ENCODE peak calls at places on chromosome 2, in six cellular contexts. S is endothelial cell, T is PC-9, N is A549, F is GM13976, G is body of pancreas. W is an unnamed sample.

GRCh38 chr2:125684256-125684655 is 971.7 kb upstream of the GYPC start:
- DNase-seq in S (no peak), T (no peak), N (no peak), F (no peak), G (no peak), W (no peak)

GRCh38 chr2:57396364-57397098 is 650.1 kb upstream of the VRK2 start:
- DNase-seq in S (no peak), T (no peak), N (peak), F (no peak), G (no peak), W (no peak)

GRCh38 chr2:172230783-172231446 is 128.2 kb upstream of the DLX2 start:
- DNase-seq in S (no peak), T (no peak), N (no peak), F (no peak), G (no peak), W (no peak)

GRCh38 chr2:28395334-28396061 is 2.8 kb downstream of the FOSL2 start:
- DNase-seq in S (no peak), T (peak), N (peak), F (no peak), G (peak), W (no peak)

GRCh38 chr2:108315408-108316193 is 26.9 kb downstream of the SULT1C2 start:
- DNase-seq in S (no peak), T (no peak), N (no peak), F (no peak), G (peak), W (no peak)

GRCh38 chr2:230137902-230138539 is 69.3 kb upstream of the SLC16A14 start:
- DNase-seq in S (no peak), T (peak), N (no peak), F (no peak), G (no peak), W (no peak)

GRCh38 chr2:157173740-157174184 is 83.7 kb upstream of the GALNT5 start:
- DNase-seq in S (no peak), T (no peak), N (peak), F (no peak), G (no peak), W (no peak)

GRCh38 chr2:45988879-45989278 is 308.3 kb upstream of the EPAS1 start:
- DNase-seq in S (no peak), T (no peak), N (no peak), F (no peak), G (no peak), W (no peak)

GRCh38 chr2:109674894-109675534 is 60.9 kb downstream of the SOWAHC start:
- DNase-seq in S (no peak), T (no peak), N (no peak), F (no peak), G (peak), W (no peak)

GRCh38 chr2:60466161-60466702 is 87.2 kb downstream of the BCL11A start:
- DNase-seq in S (no peak), T (no peak), N (no peak), F (no peak), G (no peak), W (no peak)

GRCh38 chr2:29834624-29835023 is 86.8 kb downstream of the ALK start:
- DNase-seq in S (no peak), T (no peak), N (no peak), F (no peak), G (no peak), W (no peak)

GRCh38 chr2:237708961-237709360 is 81.6 kb downstream of the LRRFIP1 start:
- DNase-seq in S (no peak), T (no peak), N (no peak), F (no peak), G (no peak), W (no peak)

GRCh38 chr2:197949224-197949623 is 144.8 kb downstream of the PLCL1 start:
- DNase-seq in S (no peak), T (no peak), N (no peak), F (no peak), G (no peak), W (no peak)

GRCh38 chr2:192007819-192008218 is 160.9 kb upstream of the CAVIN2 start:
- DNase-seq in S (no peak), T (no peak), N (no peak), F (no peak), G (no peak), W (no peak)

GRCh38 chr2:12764075-12764722 is 47.5 kb downstream of the TRIB2 start:
- DNase-seq in S (no peak), T (no peak), N (no peak), F (no peak), G (no peak), W (no peak)

GRCh38 chr2:212528106-212528856 is 10.3 kb downstream of the ERBB4 start:
- DNase-seq in S (no peak), T (no peak), N (no peak), F (no peak), G (peak), W (no peak)

GRCh38 chr2:130371723-130372054 is 15.8 kb downstream of the PTPN18 start:
- DNase-seq in S (no peak), T (no peak), N (peak), F (no peak), G (no peak), W (no peak)

GRCh38 chr2:154306261-154306970 is 392.1 kb upstream of the KCNJ3 start:
- DNase-seq in S (no peak), T (no peak), N (no peak), F (no peak), G (no peak), W (no peak)

GRCh38 chr2:73933194-73933593 is 6.5 kb downstream of the DGUOK start:
- DNase-seq in S (no peak), T (no peak), N (no peak), F (no peak), G (no peak), W (no peak)

GRCh38 chr2:74778381-74779371 is 55.3 kb upstream of the HK2 start:
- DNase-seq in S (peak), T (no peak), N (peak), F (no peak), G (peak), W (peak)

GRCh38 chr2:241815477-241816430 is 6.8 kb downstream of the NEU4 start:
- DNase-seq in S (no peak), T (no peak), N (no peak), F (peak), G (no peak), W (no peak)

GRCh38 chr2:132701810-132702209 is 31.8 kb upstream of the LYPD1 start:
- DNase-seq in S (no peak), T (no peak), N (no peak), F (no peak), G (no peak), W (no peak)

GRCh38 chr2:27092696-27093429 is 6.3 kb downstream of the KHK start:
- DNase-seq in S (no peak), T (no peak), N (no peak), F (no peak), G (peak), W (no peak)

GRCh38 chr2:164761737-164762460 is 79.7 kb downstream of the COBLL1 start:
- DNase-seq in S (no peak), T (no peak), N (no peak), F (no peak), G (no peak), W (no peak)

GRCh38 chr2:23803965-23804542 is 122.9 kb downstream of the ATAD2B start:
- DNase-seq in S (peak), T (no peak), N (peak), F (no peak), G (peak), W (peak)

GRCh38 chr2:231449503-231450054 is 14.7 kb downstream of the NCL start:
- DNase-seq in S (no peak), T (no peak), N (no peak), F (no peak), G (no peak), W (no peak)

GRCh38 chr2:70769450-70769849 is 1.4 kb upstream of the ADD2 start:
- DNase-seq in S (no peak), T (no peak), N (no peak), F (no peak), G (no peak), W (no peak)

GRCh38 chr2:70766357-70767093 is 1.5 kb downstream of the ADD2 start:
- DNase-seq in S (no peak), T (no peak), N (no peak), F (no peak), G (no peak), W (no peak)

GRCh38 chr2:70768585-70769085 is 635 bp upstream of the ADD2 start:
- DNase-seq in S (no peak), T (no peak), N (no peak), F (no peak), G (no peak), W (no peak)

GRCh38 chr2:70767094-70767698 is 804 bp downstream of the ADD2 start:
- DNase-seq in S (peak), T (no peak), N (peak), F (peak), G (peak), W (peak)

DNA sequence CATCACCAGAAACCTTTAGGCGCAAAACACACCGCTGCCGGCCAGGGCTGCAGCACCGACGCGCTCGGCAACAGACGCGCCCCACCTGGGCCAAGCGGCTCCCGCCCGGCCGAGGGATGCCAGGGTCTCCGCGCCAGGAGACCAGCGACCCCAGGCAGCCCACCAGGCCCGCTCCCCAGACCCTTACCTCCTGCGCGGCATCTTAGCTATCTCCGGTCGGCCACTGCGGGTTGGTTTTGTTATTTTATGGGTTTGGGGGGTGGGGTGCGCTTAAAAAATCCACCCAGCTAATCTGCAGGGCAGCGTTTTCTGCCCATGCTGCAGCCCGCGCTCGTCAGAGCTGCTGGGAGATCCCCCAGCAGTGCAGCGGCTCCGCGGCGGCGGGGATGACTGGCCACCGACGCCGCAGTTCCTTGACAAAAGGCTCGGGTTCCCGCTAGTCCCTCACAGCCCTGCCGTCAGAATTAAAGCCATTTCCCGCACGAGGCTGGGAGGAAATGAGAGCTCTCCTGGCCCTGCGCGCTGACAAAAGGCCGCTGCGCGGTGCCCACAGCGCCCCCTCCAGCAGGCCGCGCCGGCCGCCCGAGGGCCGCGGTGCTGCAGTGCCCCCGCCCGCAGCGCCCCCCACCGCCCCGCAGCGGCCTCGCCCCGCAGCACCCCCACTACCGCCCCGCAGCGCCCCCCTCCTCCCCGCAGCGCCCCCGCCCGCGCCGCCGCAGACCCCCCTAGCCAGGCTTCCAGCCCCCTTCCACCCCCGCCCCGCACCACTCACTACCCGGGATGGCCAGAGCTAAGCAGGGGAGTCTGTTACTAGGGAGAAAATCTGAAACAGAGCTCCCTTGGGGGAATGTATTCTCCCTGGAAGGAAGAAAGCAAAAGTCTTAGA is at the start of gene ADD2:
- DNase-seq in S (peak), T (no peak), N (peak), F (peak), G (peak), W (peak)
- TF ChIP-seq CTCF in S (peak), T (no peak), N (peak), F (peak), G (peak), W (peak)

GRCh38 chr2:211035548-211036185 is 479.3 kb downstream of the CPS1 start:
- DNase-seq in S (peak), T (no peak), N (peak), F (no peak), G (peak), W (no peak)
- TF ChIP-seq CTCF in S (peak), T (peak), N (peak), F (peak), G (peak), W (peak)

DNA sequence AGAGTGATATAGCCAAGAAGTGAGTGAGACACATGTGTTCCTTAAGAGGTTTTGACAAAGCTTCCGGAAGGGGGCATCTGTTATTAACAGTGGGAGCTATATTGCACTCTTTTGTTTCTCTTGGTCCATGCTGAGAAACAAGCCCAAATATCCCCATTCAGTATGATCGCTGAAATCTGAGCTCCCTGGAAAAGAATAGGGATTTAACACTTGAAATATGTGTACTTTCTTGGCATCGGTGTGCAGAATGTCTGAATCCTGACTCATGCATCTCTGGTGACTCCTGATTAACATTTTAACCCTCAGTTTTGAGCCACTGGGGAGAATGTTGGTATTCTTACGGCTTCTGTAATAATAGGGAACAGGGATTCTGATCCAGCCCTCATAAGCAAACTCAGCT is 448.1 kb downstream of the TSN start:
- DNase-seq in S (no peak), T (no peak), N (no peak), F (no peak), G (no peak), W (no peak)
- TF ChIP-seq CTCF in S (no peak), T (no peak), N (no peak), F (no peak), G (no peak), W (no peak)

DNA sequence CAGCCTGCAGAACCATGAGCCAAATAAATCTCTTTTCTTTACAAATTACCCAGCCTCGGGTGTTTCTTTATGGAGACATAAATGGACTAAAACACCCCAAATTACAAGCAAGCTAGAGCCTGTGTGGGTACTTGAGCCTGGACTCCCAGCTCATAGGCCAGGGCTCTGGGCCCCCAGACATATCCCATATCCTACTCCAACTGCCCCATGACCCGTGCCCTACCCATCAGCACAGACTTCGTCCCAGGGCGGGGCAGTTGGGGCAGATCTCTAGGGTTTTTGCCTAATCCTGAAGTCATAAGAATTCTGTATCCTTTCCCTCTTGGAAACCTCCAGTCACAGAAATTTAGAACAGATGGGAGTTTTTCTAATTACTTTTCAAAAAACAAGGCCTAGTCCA is 90.7 kb downstream of the DDX1 start:
- DNase-seq in S (no peak), T (no peak), N (no peak), F (no peak), G (no peak), W (no peak)
- TF ChIP-seq CTCF in S (no peak), T (no peak), N (no peak), F (no peak), G (no peak), W (no peak)